ENCODE peak calls at places on chromosomes 7 and 10, in seven cellular contexts. One of them, this sample, is unnamed.

GRCh38 chr7:81447351-81447952 is 322.4 kb downstream of the HGF start:
- DNase-seq in Calu3: peak
- DNase-seq in CD4-positive, alpha-beta T cell: no peak
- DNase-seq in dorsolateral prefrontal cortex: no peak
- DNase-seq in GM13976: no peak
- DNase-seq in nephron progenitor cell: no peak
- DNase-seq in progenitor cell of endocrine pancreas: no peak
- DNase-seq in this sample: no peak

GRCh38 chr7:115267503-115267902 is 345.6 kb downstream of the MDFIC start:
- DNase-seq in nephron progenitor cell: no peak
- DNase-seq in GM13976: no peak
- DNase-seq in CD4-positive, alpha-beta T cell: no peak
- DNase-seq in dorsolateral prefrontal cortex: no peak
- DNase-seq in Calu3: no peak
- DNase-seq in progenitor cell of endocrine pancreas: no peak
- DNase-seq in this sample: no peak

GRCh38 chr7:151142686-151143040 is 24.8 kb downstream of the GBX1 start:
- DNase-seq in GM13976: no peak
- DNase-seq in nephron progenitor cell: no peak
- DNase-seq in dorsolateral prefrontal cortex: peak
- DNase-seq in progenitor cell of endocrine pancreas: peak
- DNase-seq in CD4-positive, alpha-beta T cell: no peak
- DNase-seq in Calu3: no peak
- DNase-seq in this sample: no peak

GRCh38 chr10:70355234-70356021 is 27.0 kb downstream of the LRRC20 start:
- DNase-seq in CD4-positive, alpha-beta T cell: no peak
- DNase-seq in GM13976: peak
- DNase-seq in dorsolateral prefrontal cortex: no peak
- DNase-seq in progenitor cell of endocrine pancreas: no peak
- DNase-seq in Calu3: no peak
- DNase-seq in nephron progenitor cell: no peak
- DNase-seq in this sample: peak

GRCh38 chr10:85548038-85548437 is 818.6 kb downstream of the GRID1 start:
- DNase-seq in GM13976: peak
- DNase-seq in Calu3: peak
- DNase-seq in dorsolateral prefrontal cortex: peak
- DNase-seq in CD4-positive, alpha-beta T cell: peak
- DNase-seq in progenitor cell of endocrine pancreas: no peak
- DNase-seq in nephron progenitor cell: peak
- DNase-seq in this sample: no peak

GRCh38 chr7:71682841-71683341 is 550.9 kb downstream of the GALNT17 start:
- DNase-seq in GM13976: no peak
- DNase-seq in nephron progenitor cell: peak
- DNase-seq in Calu3: no peak
- DNase-seq in dorsolateral prefrontal cortex: no peak
- DNase-seq in progenitor cell of endocrine pancreas: no peak
- DNase-seq in CD4-positive, alpha-beta T cell: no peak
- DNase-seq in this sample: no peak

GRCh38 chr10:78846770-78847169 is 222.0 kb upstream of the ZMIZ1 start:
- DNase-seq in progenitor cell of endocrine pancreas: no peak
- DNase-seq in nephron progenitor cell: no peak
- DNase-seq in Calu3: no peak
- DNase-seq in dorsolateral prefrontal cortex: peak
- DNase-seq in GM13976: no peak
- DNase-seq in CD4-positive, alpha-beta T cell: no peak
- DNase-seq in this sample: no peak

GRCh38 chr7:73439305-73439704 is 5.7 kb downstream of the FZD9 start:
- DNase-seq in dorsolateral prefrontal cortex: no peak
- DNase-seq in progenitor cell of endocrine pancreas: no peak
- DNase-seq in GM13976: no peak
- DNase-seq in Calu3: no peak
- DNase-seq in nephron progenitor cell: no peak
- DNase-seq in CD4-positive, alpha-beta T cell: no peak
- DNase-seq in this sample: no peak

GRCh38 chr7:1288996-1289551 is 56.4 kb downstream of the UNCX start:
- DNase-seq in progenitor cell of endocrine pancreas: no peak
- DNase-seq in Calu3: no peak
- DNase-seq in GM13976: no peak
- DNase-seq in dorsolateral prefrontal cortex: no peak
- DNase-seq in CD4-positive, alpha-beta T cell: no peak
- DNase-seq in nephron progenitor cell: no peak
- DNase-seq in this sample: no peak

GRCh38 chr10:69687396-69687795 is 57.3 kb downstream of the FAM241B start:
- DNase-seq in GM13976: no peak
- DNase-seq in Calu3: no peak
- DNase-seq in dorsolateral prefrontal cortex: no peak
- DNase-seq in progenitor cell of endocrine pancreas: no peak
- DNase-seq in nephron progenitor cell: no peak
- DNase-seq in CD4-positive, alpha-beta T cell: no peak
- DNase-seq in this sample: no peak

GRCh38 chr10:71621263-71621751 is 98.3 kb downstream of the C10orf105 start:
- DNase-seq in progenitor cell of endocrine pancreas: no peak
- DNase-seq in nephron progenitor cell: no peak
- DNase-seq in CD4-positive, alpha-beta T cell: no peak
- DNase-seq in GM13976: no peak
- DNase-seq in Calu3: no peak
- DNase-seq in dorsolateral prefrontal cortex: peak
- DNase-seq in this sample: no peak

GRCh38 chr7:93016681-93017349 is 101.0 kb downstream of the SAMD9 start:
- DNase-seq in Calu3: no peak
- DNase-seq in dorsolateral prefrontal cortex: no peak
- DNase-seq in CD4-positive, alpha-beta T cell: no peak
- DNase-seq in nephron progenitor cell: peak
- DNase-seq in progenitor cell of endocrine pancreas: no peak
- DNase-seq in GM13976: no peak
- DNase-seq in this sample: no peak

GRCh38 chr10:92181575-92181974 is 109.3 kb downstream of the CPEB3 start:
- DNase-seq in CD4-positive, alpha-beta T cell: no peak
- DNase-seq in Calu3: no peak
- DNase-seq in GM13976: no peak
- DNase-seq in dorsolateral prefrontal cortex: no peak
- DNase-seq in nephron progenitor cell: no peak
- DNase-seq in progenitor cell of endocrine pancreas: no peak
- DNase-seq in this sample: no peak
- TF ChIP-seq CTCF in CD4-positive, alpha-beta T cell: no peak
- TF ChIP-seq CTCF in Calu3: no peak
- TF ChIP-seq CTCF in GM13976: no peak
- TF ChIP-seq CTCF in dorsolateral prefrontal cortex: no peak
- TF ChIP-seq CTCF in nephron progenitor cell: no peak
- TF ChIP-seq CTCF in progenitor cell of endocrine pancreas: peak
- TF ChIP-seq CTCF in this sample: no peak

GRCh38 chr7:33906697-33907096 is 1.4 kb downstream of the BMPER start:
- DNase-seq in progenitor cell of endocrine pancreas: no peak
- DNase-seq in GM13976: no peak
- DNase-seq in Calu3: no peak
- DNase-seq in dorsolateral prefrontal cortex: no peak
- DNase-seq in nephron progenitor cell: no peak
- DNase-seq in CD4-positive, alpha-beta T cell: no peak
- DNase-seq in this sample: no peak

GRCh38 chr7:33909312-33909711 is 4.0 kb downstream of the BMPER start:
- DNase-seq in dorsolateral prefrontal cortex: no peak
- DNase-seq in nephron progenitor cell: no peak
- DNase-seq in Calu3: no peak
- DNase-seq in progenitor cell of endocrine pancreas: no peak
- DNase-seq in GM13976: no peak
- DNase-seq in CD4-positive, alpha-beta T cell: no peak
- DNase-seq in this sample: no peak

GRCh38 chr7:33905389-33906032 is at the start of gene BMPER:
- DNase-seq in dorsolateral prefrontal cortex: no peak
- DNase-seq in GM13976: peak
- DNase-seq in progenitor cell of endocrine pancreas: peak
- DNase-seq in Calu3: peak
- DNase-seq in CD4-positive, alpha-beta T cell: no peak
- DNase-seq in nephron progenitor cell: peak
- DNase-seq in this sample: no peak

GRCh38 chr7:33909755-33910154 is 4.4 kb downstream of the BMPER start:
- DNase-seq in progenitor cell of endocrine pancreas: no peak
- DNase-seq in nephron progenitor cell: no peak
- DNase-seq in CD4-positive, alpha-beta T cell: no peak
- DNase-seq in Calu3: no peak
- DNase-seq in dorsolateral prefrontal cortex: no peak
- DNase-seq in GM13976: no peak
- DNase-seq in this sample: no peak

GRCh38 chr7:33907625-33908024 is 2.3 kb downstream of the BMPER start:
- DNase-seq in GM13976: no peak
- DNase-seq in CD4-positive, alpha-beta T cell: no peak
- DNase-seq in nephron progenitor cell: no peak
- DNase-seq in progenitor cell of endocrine pancreas: no peak
- DNase-seq in dorsolateral prefrontal cortex: no peak
- DNase-seq in Calu3: no peak
- DNase-seq in this sample: no peak
- TF ChIP-seq CTCF in GM13976: no peak
- TF ChIP-seq CTCF in CD4-positive, alpha-beta T cell: no peak
- TF ChIP-seq CTCF in nephron progenitor cell: no peak
- TF ChIP-seq CTCF in progenitor cell of endocrine pancreas: no peak
- TF ChIP-seq CTCF in dorsolateral prefrontal cortex: no peak
- TF ChIP-seq CTCF in Calu3: no peak
- TF ChIP-seq CTCF in this sample: no peak

GRCh38 chr7:30164567-30164966 is 29.8 kb downstream of the MTURN start:
- DNase-seq in Calu3: peak
- DNase-seq in progenitor cell of endocrine pancreas: no peak
- DNase-seq in GM13976: peak
- DNase-seq in dorsolateral prefrontal cortex: no peak
- DNase-seq in nephron progenitor cell: peak
- DNase-seq in CD4-positive, alpha-beta T cell: no peak
- DNase-seq in this sample: no peak
- TF ChIP-seq CTCF in Calu3: peak
- TF ChIP-seq CTCF in progenitor cell of endocrine pancreas: peak
- TF ChIP-seq CTCF in GM13976: peak
- TF ChIP-seq CTCF in dorsolateral prefrontal cortex: peak
- TF ChIP-seq CTCF in nephron progenitor cell: peak
- TF ChIP-seq CTCF in CD4-positive, alpha-beta T cell: peak
- TF ChIP-seq CTCF in this sample: no peak

GRCh38 chr10:66457629-66458028 is 468.2 kb upstream of the LRRTM3 start:
- DNase-seq in progenitor cell of endocrine pancreas: no peak
- DNase-seq in nephron progenitor cell: no peak
- DNase-seq in CD4-positive, alpha-beta T cell: no peak
- DNase-seq in dorsolateral prefrontal cortex: no peak
- DNase-seq in Calu3: no peak
- DNase-seq in GM13976: no peak
- DNase-seq in this sample: no peak

GRCh38 chr10:66455304-66455703 is 470.5 kb upstream of the LRRTM3 start:
- DNase-seq in dorsolateral prefrontal cortex: no peak
- DNase-seq in Calu3: no peak
- DNase-seq in progenitor cell of endocrine pancreas: no peak
- DNase-seq in nephron progenitor cell: no peak
- DNase-seq in CD4-positive, alpha-beta T cell: no peak
- DNase-seq in GM13976: no peak
- DNase-seq in this sample: no peak
- TF ChIP-seq CTCF in dorsolateral prefrontal cortex: no peak
- TF ChIP-seq CTCF in Calu3: no peak
- TF ChIP-seq CTCF in progenitor cell of endocrine pancreas: no peak
- TF ChIP-seq CTCF in nephron progenitor cell: no peak
- TF ChIP-seq CTCF in CD4-positive, alpha-beta T cell: no peak
- TF ChIP-seq CTCF in GM13976: no peak
- TF ChIP-seq CTCF in this sample: no peak

GRCh38 chr10:24872049-24872789 is 80.2 kb downstream of the PRTFDC1 start:
- DNase-seq in progenitor cell of endocrine pancreas: no peak
- DNase-seq in GM13976: no peak
- DNase-seq in dorsolateral prefrontal cortex: no peak
- DNase-seq in Calu3: no peak
- DNase-seq in nephron progenitor cell: peak
- DNase-seq in CD4-positive, alpha-beta T cell: no peak
- DNase-seq in this sample: no peak
- TF ChIP-seq CTCF in progenitor cell of endocrine pancreas: no peak
- TF ChIP-seq CTCF in GM13976: no peak
- TF ChIP-seq CTCF in dorsolateral prefrontal cortex: no peak
- TF ChIP-seq CTCF in Calu3: no peak
- TF ChIP-seq CTCF in nephron progenitor cell: no peak
- TF ChIP-seq CTCF in CD4-positive, alpha-beta T cell: no peak
- TF ChIP-seq CTCF in this sample: no peak

DNA sequence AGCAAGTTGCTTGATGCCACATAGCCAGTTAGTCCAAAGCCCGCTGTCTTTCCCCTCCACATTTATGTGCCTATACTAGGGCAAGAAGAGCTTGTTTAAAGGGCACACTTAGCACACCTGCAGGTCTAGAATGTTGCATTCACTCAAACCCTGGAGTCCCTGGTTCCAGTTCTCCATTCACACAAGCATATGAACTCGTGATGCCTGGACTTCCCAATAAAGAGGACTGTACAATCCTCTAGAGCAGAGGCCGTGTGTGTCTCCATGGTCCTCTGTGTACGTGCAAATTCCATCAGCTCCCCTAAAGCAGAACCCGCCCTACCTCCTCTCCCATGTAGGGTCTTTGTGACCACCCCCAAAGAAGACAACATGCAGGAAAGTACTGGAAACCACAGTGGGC is 3.0 kb upstream of the SH3PXD2A start:
- DNase-seq in GM13976: no peak
- DNase-seq in CD4-positive, alpha-beta T cell: no peak
- DNase-seq in progenitor cell of endocrine pancreas: no peak
- DNase-seq in Calu3: no peak
- DNase-seq in nephron progenitor cell: no peak
- DNase-seq in dorsolateral prefrontal cortex: no peak
- DNase-seq in this sample: no peak
- TF ChIP-seq CTCF in GM13976: no peak
- TF ChIP-seq CTCF in CD4-positive, alpha-beta T cell: no peak
- TF ChIP-seq CTCF in progenitor cell of endocrine pancreas: no peak
- TF ChIP-seq CTCF in Calu3: no peak
- TF ChIP-seq CTCF in nephron progenitor cell: no peak
- TF ChIP-seq CTCF in dorsolateral prefrontal cortex: no peak
- TF ChIP-seq CTCF in this sample: no peak

GRCh38 chr7:25842201-25842726 is 309.7 kb upstream of the NFE2L3 start:
- DNase-seq in CD4-positive, alpha-beta T cell: no peak
- DNase-seq in progenitor cell of endocrine pancreas: no peak
- DNase-seq in nephron progenitor cell: no peak
- DNase-seq in Calu3: no peak
- DNase-seq in GM13976: no peak
- DNase-seq in dorsolateral prefrontal cortex: no peak
- DNase-seq in this sample: no peak

GRCh38 chr7:25841575-25841974 is 310.4 kb upstream of the NFE2L3 start:
- DNase-seq in progenitor cell of endocrine pancreas: no peak
- DNase-seq in GM13976: no peak
- DNase-seq in dorsolateral prefrontal cortex: no peak
- DNase-seq in CD4-positive, alpha-beta T cell: no peak
- DNase-seq in Calu3: no peak
- DNase-seq in nephron progenitor cell: no peak
- DNase-seq in this sample: no peak

GRCh38 chr7:25845341-25845923 is 306.6 kb upstream of the NFE2L3 start:
- DNase-seq in nephron progenitor cell: no peak
- DNase-seq in dorsolateral prefrontal cortex: no peak
- DNase-seq in Calu3: no peak
- DNase-seq in GM13976: no peak
- DNase-seq in progenitor cell of endocrine pancreas: no peak
- DNase-seq in CD4-positive, alpha-beta T cell: no peak
- DNase-seq in this sample: no peak

GRCh38 chr7:25844109-25844915 is 307.7 kb upstream of the NFE2L3 start:
- DNase-seq in GM13976: no peak
- DNase-seq in dorsolateral prefrontal cortex: no peak
- DNase-seq in nephron progenitor cell: no peak
- DNase-seq in CD4-positive, alpha-beta T cell: no peak
- DNase-seq in progenitor cell of endocrine pancreas: no peak
- DNase-seq in Calu3: no peak
- DNase-seq in this sample: no peak

DNA sequence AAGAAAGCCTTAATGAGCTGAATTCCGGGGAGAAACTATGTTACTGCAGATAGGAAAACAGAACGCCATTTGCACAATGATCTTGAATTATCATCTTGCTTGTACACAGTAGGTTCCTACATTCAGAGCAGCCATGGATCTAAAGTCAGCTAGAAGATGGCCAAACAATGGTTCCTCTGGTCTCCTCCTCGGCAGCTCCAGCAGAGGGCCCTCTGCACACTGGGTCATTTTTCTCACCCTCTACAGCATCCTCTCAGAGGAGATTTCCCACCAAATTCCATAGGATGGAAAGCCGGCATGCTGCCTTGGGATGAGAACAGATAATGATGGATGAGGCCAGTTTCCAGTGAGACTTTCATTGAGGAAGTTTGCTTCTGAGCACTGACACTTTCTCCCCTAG is 308.5 kb upstream of the NFE2L3 start:
- DNase-seq in progenitor cell of endocrine pancreas: no peak
- DNase-seq in CD4-positive, alpha-beta T cell: no peak
- DNase-seq in Calu3: no peak
- DNase-seq in nephron progenitor cell: no peak
- DNase-seq in GM13976: no peak
- DNase-seq in dorsolateral prefrontal cortex: no peak
- DNase-seq in this sample: no peak
- TF ChIP-seq CTCF in progenitor cell of endocrine pancreas: no peak
- TF ChIP-seq CTCF in CD4-positive, alpha-beta T cell: no peak
- TF ChIP-seq CTCF in Calu3: no peak
- TF ChIP-seq CTCF in nephron progenitor cell: no peak
- TF ChIP-seq CTCF in GM13976: no peak
- TF ChIP-seq CTCF in dorsolateral prefrontal cortex: no peak
- TF ChIP-seq CTCF in this sample: no peak

This sample was measured in activated B cell treated with CpG ODN at 0.5 μM for 24 hours.